ENCODE peak calls at places on chromosomes 7 and 10, in nine cellular contexts. Y, K, D, L, U, R, C, Q and N are unnamed samples.

GRCh38 chr10:69869291-69869841 is 67.7 kb downstream of the COL13A1 start:
- DNase-seq in Y (no peak), K (no peak), D (peak), L (no peak), U (peak), R (peak), C (no peak), Q (peak), N (no peak)

GRCh38 chr7:159022238-159022993 is 122.3 kb downstream of the VIPR2 start:
- DNase-seq in Y (no peak), K (no peak), D (no peak), L (no peak), U (peak), R (peak), C (no peak), Q (no peak), N (no peak)

GRCh38 chr10:96360331-96360730 is 1.5 kb upstream of the OPALIN start:
- DNase-seq in Y (no peak), K (no peak), D (no peak), L (no peak), U (no peak), R (no peak), C (no peak), Q (no peak), N (no peak)

GRCh38 chr10:71771821-71772617 is 1.3 kb downstream of the VSIR start:
- DNase-seq in Y (no peak), K (no peak), D (peak), L (no peak), U (peak), R (peak), C (peak), Q (peak), N (peak)

GRCh38 chr7:4631664-4632171 is 50.4 kb upstream of the FOXK1 start:
- DNase-seq in Y (no peak), K (no peak), D (peak), L (no peak), U (peak), R (peak), C (peak), Q (peak), N (no peak)

GRCh38 chr7:369476-369980 is 79.6 kb downstream of the FOXL3 start:
- DNase-seq in Y (no peak), K (no peak), D (no peak), L (no peak), U (no peak), R (no peak), C (peak), Q (no peak), N (no peak)

GRCh38 chr10:91974960-91975359 is 51.4 kb downstream of the BTAF1 start:
- DNase-seq in Y (no peak), K (no peak), D (no peak), L (no peak), U (peak), R (peak), C (no peak), Q (no peak), N (no peak)

GRCh38 chr7:137003071-137003470 is 134.6 kb downstream of the CHRM2 start:
- DNase-seq in Y (no peak), K (no peak), D (no peak), L (no peak), U (no peak), R (peak), C (no peak), Q (no peak), N (no peak)

GRCh38 chr7:29607889-29608288 is 44.3 kb downstream of the PRR15 start:
- DNase-seq in Y (no peak), K (no peak), D (no peak), L (no peak), U (peak), R (peak), C (no peak), Q (peak), N (no peak)